ENCODE peak calls at places on chromosomes 4 and X, in seven cellular contexts. F is IMR-90, Q is H9, N is mesenchymal stem cell, J is neuronal stem cell, R is mesendoderm, G is trophoblast cell. Z is an unnamed sample.

GRCh38 chrX:154603438-154604430 is 15.3 kb downstream of the CTAG1B start:
- DNase-seq in G (no peak), N (peak), F (peak), Q (no peak), J (no peak), R (peak), Z (no peak)

GRCh38 chrX:1491851-1492349 is 39.2 kb upstream of the ASMTL start:
- DNase-seq in J (peak), F (no peak), G (no peak), R (peak), N (no peak), Q (peak), Z (no peak)

GRCh38 chrX:120761810-120762209 is 113.9 kb downstream of the CT47B1 start:
- DNase-seq in Q (no peak), F (peak), G (peak), R (no peak), N (no peak), J (no peak), Z (no peak)

GRCh38 chr4:120691536-120691935 is 231.0 kb downstream of the PRDM5 start:
- DNase-seq in F (peak), R (no peak), J (no peak), G (no peak), Q (no peak), N (no peak), Z (no peak)

GRCh38 chr4:86220137-86220536 is 139.7 kb downstream of the MAPK10 start:
- DNase-seq in G (no peak), Q (no peak), F (peak), N (peak), R (no peak), J (no peak), Z (no peak)

GRCh38 chrX:2609431-2610238 is 81.5 kb upstream of the CD99 start:
- DNase-seq in N (peak), J (no peak), G (peak), F (peak), Q (no peak), R (peak), Z (no peak)

GRCh38 chr4:108774809-108775530 is 12.1 kb upstream of the ETNPPL start:
- DNase-seq in R (peak), Q (no peak), J (no peak), G (no peak), F (no peak), N (no peak), Z (no peak)

GRCh38 chr4:8320386-8320750 is 50.8 kb downstream of the HTRA3 start:
- DNase-seq in R (peak), N (no peak), G (no peak), F (no peak), Q (peak), J (no peak), Z (no peak)

GRCh38 chr4:41256740-41257256 is at the start of gene UCHL1:
- DNase-seq in N (peak), Q (peak), F (peak), G (peak), R (peak), J (peak), Z (peak)

GRCh38 chr4:70666369-70666768 is at the start of gene JCHAIN:
- DNase-seq in G (no peak), F (peak), J (no peak), Q (no peak), N (no peak), R (no peak), Z (no peak)

GRCh38 chr4:148261861-148262260 is 180.4 kb downstream of the NR3C2 start:
- DNase-seq in R (no peak), Q (no peak), J (no peak), F (peak), N (no peak), G (no peak), Z (no peak)

GRCh38 chr4:182971702-182972101 is 54.5 kb upstream of the DCTD start:
- DNase-seq in N (no peak), Q (no peak), G (no peak), J (no peak), F (no peak), R (no peak), Z (no peak)

GRCh38 chr4:182969651-182970279 is 52.6 kb upstream of the DCTD start:
- DNase-seq in R (no peak), F (no peak), N (no peak), J (no peak), G (no peak), Q (no peak), Z (no peak)

GRCh38 chr4:182973421-182974340 is 56.5 kb upstream of the DCTD start:
- DNase-seq in J (no peak), Q (no peak), G (no peak), F (peak), R (no peak), N (peak), Z (no peak)

GRCh38 chr4:182967403-182967802 is 50.2 kb upstream of the DCTD start:
- DNase-seq in N (no peak), Q (no peak), F (no peak), J (no peak), R (no peak), G (no peak), Z (no peak)

GRCh38 chr4:182968917-182969650 is 51.9 kb upstream of the DCTD start:
- DNase-seq in N (no peak), F (no peak), R (no peak), J (no peak), Q (no peak), G (peak), Z (no peak)
- H3K23ac ChIP-seq in N (no peak), F (no peak), R (no peak), J (no peak), Q (no peak), G (no peak), Z (no peak)

GRCh38 chr4:141684785-141685184 is 48.4 kb downstream of the IL15 start:
- DNase-seq in Q (no peak), N (no peak), F (peak), R (no peak), G (no peak), J (no peak), Z (no peak)

GRCh38 chr4:141686929-141687328 is 50.5 kb downstream of the IL15 start:
- DNase-seq in N (no peak), R (no peak), J (no peak), G (no peak), F (no peak), Q (no peak), Z (no peak)

GRCh38 chr4:141686146-141686775 is 49.9 kb downstream of the IL15 start:
- DNase-seq in Q (no peak), J (no peak), R (no peak), F (peak), G (peak), N (peak), Z (no peak)
- H2BK5ac ChIP-seq in Q (no peak), J (no peak), R (no peak), F (no peak), G (no peak), N (no peak), Z (no peak)

GRCh38 chr4:167956676-167957075 is 135.7 kb upstream of the ANXA10 start:
- DNase-seq in N (no peak), G (peak), J (no peak), F (peak), Q (no peak), R (no peak), Z (no peak)

DNA sequence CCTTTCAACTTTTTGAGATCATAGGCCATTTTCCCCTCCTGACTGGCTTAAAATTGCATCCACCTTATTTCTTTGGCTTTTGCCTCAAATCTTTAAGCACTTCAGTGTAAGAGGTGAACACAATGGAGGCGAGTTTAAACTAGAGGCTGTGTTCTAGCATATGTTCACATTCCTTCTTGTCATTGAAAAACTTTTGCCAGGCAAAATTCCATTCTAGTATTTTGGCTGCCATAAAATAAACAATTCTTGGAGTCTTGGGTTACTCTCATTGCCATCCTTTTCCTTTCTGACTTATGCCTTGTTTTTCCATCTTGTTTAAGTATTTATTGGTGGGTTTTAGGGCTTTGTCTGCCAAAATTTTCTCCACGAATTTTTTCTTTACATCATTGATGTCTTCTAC is 137.3 kb upstream of the ANXA10 start:
- DNase-seq in F (no peak), J (no peak), G (no peak), Q (no peak), R (no peak), N (no peak), Z (no peak)
- H3K23ac ChIP-seq in F (no peak), J (no peak), G (no peak), Q (no peak), R (no peak), N (no peak), Z (no peak)

GRCh38 chrX:72019487-72019886 is 108.8 kb downstream of the NHSL2 start:
- DNase-seq in N (no peak), Q (peak), R (no peak), J (no peak), F (no peak), G (no peak), Z (peak)
- H2BK5ac ChIP-seq in N (no peak), Q (no peak), R (no peak), J (no peak), F (no peak), G (no peak), Z (no peak)

GRCh38 chr4:186116698-186117097 is 12.2 kb downstream of the FAM149A start:
- DNase-seq in F (no peak), N (no peak), G (no peak), Q (no peak), J (no peak), R (no peak), Z (no peak)
- H3K23ac ChIP-seq in F (no peak), N (no peak), G (no peak), Q (no peak), J (no peak), R (no peak), Z (no peak)